ENCODE peak calls at places on chromosome 7, in four cellular contexts. P is cardiac muscle cell, D is pancreas, N is prostate gland. R is an unnamed sample.

GRCh38 chr7:88927-89921 is 103.1 kb upstream of the FAM20C start:
- DNase-seq in D (no peak), N (no peak), P (no peak), R (peak)

GRCh38 chr7:27438878-27439589 is 196.4 kb downstream of the EVX1 start:
- DNase-seq in P (no peak), D (no peak), N (no peak), R (no peak)

GRCh38 chr7:8111282-8111681 is 142.7 kb downstream of the GLCCI1 start:
- DNase-seq in P (no peak), N (no peak), D (no peak), R (no peak)

GRCh38 chr7:76310102-76310957 is 7.9 kb downstream of the HSPB1 start:
- DNase-seq in P (no peak), D (peak), N (peak), R (no peak)

GRCh38 chr7:135979674-135980660 is 2.8 kb upstream of the MTPN start:
- DNase-seq in P (no peak), N (no peak), D (no peak), R (no peak)

GRCh38 chr7:85286449-85286848 is 99.6 kb upstream of the SEMA3D start:
- DNase-seq in D (no peak), N (no peak), P (no peak), R (no peak)

GRCh38 chr7:127252736-127253288 is at the start of gene GRM8:
- DNase-seq in D (peak), N (peak), P (peak), R (peak)

GRCh38 chr7:48760528-48761265 is 163.7 kb upstream of the CDC14C start:
- DNase-seq in N (no peak), P (no peak), D (no peak), R (no peak)

GRCh38 chr7:34107306-34107705 is 202.0 kb downstream of the BMPER start:
- DNase-seq in P (no peak), D (no peak), N (no peak), R (no peak)

GRCh38 chr7:90251304-90251635 is 6.3 kb downstream of the CFAP69 start:
- DNase-seq in P (no peak), D (no peak), N (no peak), R (no peak)

GRCh38 chr7:158802535-158803199 is 26.6 kb downstream of the ESYT2 start:
- DNase-seq in N (no peak), D (no peak), P (no peak), R (no peak)

GRCh38 chr7:113026941-113027340 is 59.7 kb downstream of the GPR85 start:
- DNase-seq in D (no peak), P (peak), N (no peak), R (no peak)

GRCh38 chr7:149879801-149880738 is 6.3 kb downstream of the ATP6V0E2 start:
- DNase-seq in P (no peak), D (no peak), N (peak), R (no peak)

GRCh38 chr7:49001610-49002033 is 77.3 kb downstream of the CDC14C start:
- DNase-seq in D (no peak), N (no peak), P (peak), R (no peak)

GRCh38 chr7:36884863-36885262 is 160.6 kb upstream of the AOAH start:
- DNase-seq in N (no peak), P (no peak), D (no peak), R (no peak)

GRCh38 chr7:150971242-150972048 is 6.7 kb downstream of the KCNH2 start:
- DNase-seq in N (no peak), D (no peak), P (no peak), R (no peak)

GRCh38 chr7:44799939-44800338 is 3.5 kb downstream of the PPIA start:
- DNase-seq in P (no peak), D (no peak), N (no peak), R (no peak)

GRCh38 chr7:138004046-138004445 is 2.2 kb upstream of the CREB3L2 start:
- DNase-seq in D (no peak), P (no peak), N (no peak), R (no peak)

GRCh38 chr7:54542920-54543539 is 855 bp downstream of the VSTM2A start:
- DNase-seq in P (peak), N (no peak), D (no peak), R (no peak)

GRCh38 chr7:104458875-104459274 is 130.5 kb downstream of the LHFPL3 start:
- DNase-seq in N (no peak), D (no peak), P (no peak), R (no peak)

GRCh38 chr7:70647801-70648491 is 484.0 kb upstream of the GALNT17 start:
- DNase-seq in N (no peak), D (no peak), P (no peak), R (no peak)

GRCh38 chr7:155992974-155993373 is 180.7 kb upstream of the SHH start:
- DNase-seq in D (no peak), P (no peak), N (no peak), R (no peak)

GRCh38 chr7:149007615-149008014 is 20.7 kb downstream of the PDIA4 start:
- DNase-seq in P (no peak), N (no peak), D (no peak), R (no peak)

GRCh38 chr7:35255909-35256876 is 2.3 kb upstream of the TBX20 start:
- DNase-seq in N (no peak), D (no peak), P (peak), R (no peak)

GRCh38 chr7:151014950-151015349 is 9.3 kb downstream of the ATG9B start:
- DNase-seq in D (no peak), N (no peak), P (no peak), R (no peak)

GRCh38 chr7:151088019-151088855 is 2.0 kb downstream of the AGAP3 start:
- DNase-seq in N (no peak), P (no peak), D (peak), R (no peak)

GRCh38 chr7:1368682-1369571 is 90.3 kb downstream of the MICALL2 start:
- DNase-seq in N (no peak), P (peak), D (no peak), R (no peak)
- TF ChIP-seq CTCF in N (no peak), P (peak), D (no peak), R (no peak)

DNA sequence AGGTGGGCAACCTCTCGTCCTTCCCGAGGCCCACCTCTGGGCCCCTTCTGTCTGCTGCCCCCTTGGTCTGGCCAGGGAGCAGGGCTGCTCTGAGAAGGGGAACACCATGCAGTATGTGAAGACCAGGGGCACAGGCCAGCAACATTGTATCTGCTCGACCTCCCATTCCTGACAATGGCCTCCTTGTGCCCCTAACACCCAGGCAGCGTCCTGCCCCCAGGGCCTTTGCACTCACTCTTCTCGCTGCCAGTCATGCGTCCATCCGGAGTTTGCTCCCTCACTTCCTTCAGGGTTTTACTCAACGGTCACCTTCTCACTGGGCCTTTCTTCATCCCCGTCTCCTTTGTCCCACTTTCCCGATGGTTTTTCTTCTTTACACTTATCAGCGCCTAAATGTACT is 232.9 kb upstream of the GRB10 start:
- DNase-seq in P (no peak), N (peak), D (no peak), R (no peak)
- H3K27ac ChIP-seq in P (no peak), N (no peak), D (no peak), R (no peak)

DNA sequence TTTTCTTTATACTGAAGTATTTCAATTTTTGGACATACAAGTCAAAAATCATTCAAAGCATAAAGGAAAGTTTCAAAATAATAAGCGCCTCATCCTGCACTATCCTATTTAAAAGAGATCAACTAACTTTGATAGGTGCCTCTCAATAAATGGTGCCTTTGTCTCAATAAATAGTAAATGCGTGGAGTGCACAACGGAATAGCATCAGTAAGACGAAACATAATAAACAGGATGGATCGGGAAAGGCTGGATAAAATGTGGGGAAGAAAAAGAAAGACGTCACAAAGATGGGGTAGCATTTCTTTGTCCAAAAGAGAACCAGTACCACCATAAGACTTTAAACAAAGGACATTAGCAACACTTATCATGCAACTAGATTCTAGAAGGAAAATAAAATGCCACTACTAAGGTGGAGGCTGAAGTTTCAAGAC is 574 bp upstream of the PRKAR2B start:
- DNase-seq in D (no peak), P (no peak), N (no peak), R (no peak)
- TF ChIP-seq CTCF in D (no peak), P (no peak), N (no peak), R (no peak)

GRCh38 chr7:32941181-32941995 is 15.9 kb upstream of the FKBP9 start:
- DNase-seq in D (no peak), N (no peak), P (no peak), R (no peak)
- H3K27ac ChIP-seq in D (peak), N (peak), P (no peak), R (peak)

DNA sequence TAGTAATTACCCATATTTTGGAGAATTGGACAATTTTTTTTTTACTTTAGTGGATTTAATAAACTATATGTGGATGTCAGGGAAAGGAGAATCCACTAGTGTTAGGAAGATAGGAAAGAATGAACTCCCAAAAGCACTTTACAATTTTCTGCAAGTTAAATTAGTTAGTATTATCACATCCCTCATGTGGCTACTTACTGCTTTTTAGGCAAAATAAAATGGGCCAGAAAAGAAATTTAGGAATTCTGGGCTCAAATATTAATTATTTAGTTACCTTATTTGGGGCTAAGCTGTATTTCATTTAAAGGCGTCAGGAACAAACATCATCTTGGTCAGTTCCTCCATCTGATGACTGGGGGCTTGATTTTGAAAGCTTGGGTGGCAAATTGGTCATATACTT is 4.8 kb upstream of the CUX1 start:
- DNase-seq in D (no peak), P (no peak), N (no peak), R (no peak)
- TF ChIP-seq CTCF in D (no peak), P (no peak), N (no peak), R (no peak)

GRCh38 chr7:107171496-107171895 is 2.7 kb downstream of the HBP1 start:
- DNase-seq in N (no peak), D (no peak), P (no peak), R (no peak)

GRCh38 chr7:107173691-107174406 is 5.0 kb downstream of the HBP1 start:
- DNase-seq in P (no peak), N (no peak), D (no peak), R (no peak)

GRCh38 chr7:107172318-107173032 is 3.7 kb downstream of the HBP1 start:
- DNase-seq in P (no peak), D (no peak), N (no peak), R (no peak)

GRCh38 chr7:107170051-107170661 is 1.4 kb downstream of the HBP1 start:
- DNase-seq in N (no peak), P (no peak), D (no peak), R (no peak)

DNA sequence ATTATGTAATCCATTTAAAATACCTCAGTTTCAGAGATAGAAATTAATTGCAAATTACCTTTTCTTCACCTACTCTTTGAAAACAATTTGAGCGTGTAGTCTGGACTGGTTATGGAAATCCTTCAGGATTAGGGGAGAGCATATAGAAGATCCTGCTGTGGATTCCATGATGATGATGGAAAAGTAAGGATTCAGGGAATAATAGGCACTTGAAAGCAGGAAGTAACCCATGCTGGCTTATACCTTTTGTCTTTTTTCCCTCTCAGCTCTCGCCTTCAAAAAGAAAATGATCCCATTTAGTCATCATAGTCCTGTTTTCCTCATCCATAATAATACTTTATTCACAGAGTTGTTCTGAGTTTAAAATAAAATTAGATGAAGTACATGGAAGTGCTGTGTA is 4.4 kb downstream of the HBP1 start:
- DNase-seq in P (no peak), N (no peak), D (no peak), R (no peak)
- H3K27ac ChIP-seq in P (no peak), N (no peak), D (no peak), R (peak)

GRCh38 chr7:31051598-31052503 is at the start of gene ADCYAP1R1:
- DNase-seq in D (no peak), P (peak), N (no peak), R (peak)
- TF ChIP-seq CTCF in D (no peak), P (no peak), N (no peak), R (no peak)

R was measured in psoas muscle.